ENCODE peak calls at places on chromosomes 3 and 15, in four cellular contexts. A is neural progenitor cell, M is SK-N-SH, J is MM.1S. Y is an unnamed sample.

GRCh38 chr3:123870033-123870432 is 14.1 kb downstream of the MYLK start:
- DNase-seq in A (no peak), M (no peak), J (peak), Y (peak)

GRCh38 chr3:53242155-53242554 is 13.7 kb downstream of the TKT start:
- DNase-seq in A (no peak), M (no peak), J (no peak), Y (no peak)

GRCh38 chr15:32096211-32096610 is 65.9 kb downstream of the CHRNA7 start:
- DNase-seq in A (no peak), M (no peak), J (no peak), Y (no peak)

GRCh38 chr3:178505832-178506231 is 30.4 kb upstream of the KCNMB2 start:
- DNase-seq in A (no peak), M (peak), J (no peak), Y (no peak)

GRCh38 chr15:80604583-80605506 is 90.3 kb upstream of the ABHD17C start:
- DNase-seq in A (no peak), M (no peak), J (no peak), Y (no peak)

GRCh38 chr15:36109943-36110658 is 469.3 kb upstream of the CDIN1 start:
- DNase-seq in A (no peak), M (no peak), J (no peak), Y (peak)

GRCh38 chr3:173993299-173993698 is 595.8 kb downstream of the NLGN1 start:
- DNase-seq in A (no peak), M (peak), J (no peak), Y (peak)

GRCh38 chr3:13538520-13539284 is 10.2 kb upstream of the FBLN2 start:
- DNase-seq in A (no peak), M (no peak), J (no peak), Y (peak)

GRCh38 chr3:33858131-33858530 is 59.7 kb downstream of the PDCD6IP start:
- DNase-seq in A (no peak), M (no peak), J (no peak), Y (peak)

GRCh38 chr15:61186905-61187865 is 41.9 kb downstream of the RORA start:
- DNase-seq in A (no peak), M (peak), J (no peak), Y (no peak)

GRCh38 chr3:52086939-52087675 is 30.7 kb upstream of the DUSP7 start:
- DNase-seq in A (no peak), M (no peak), J (no peak), Y (no peak)

GRCh38 chr15:78837543-78837942 is 26.3 kb upstream of the ADAMTS7 start:
- DNase-seq in A (peak), M (no peak), J (no peak), Y (no peak)

GRCh38 chr15:60557157-60557556 is 78.2 kb upstream of the ICE2 start:
- DNase-seq in A (no peak), M (no peak), J (no peak), Y (no peak)

GRCh38 chr15:69244798-69245197 is 53.9 kb upstream of the PAQR5 start:
- DNase-seq in A (no peak), M (no peak), J (no peak), Y (peak)

GRCh38 chr3:3191675-3192480 is 12.4 kb upstream of the CRBN start:
- DNase-seq in A (no peak), M (no peak), J (no peak), Y (no peak)

GRCh38 chr15:85443593-85444328 is 63.4 kb downstream of the AKAP13 start:
- DNase-seq in A (peak), M (no peak), J (peak), Y (peak)

GRCh38 chr15:29978411-29979382 is 104.1 kb upstream of the GOLGA8J start:
- DNase-seq in A (no peak), M (no peak), J (no peak), Y (no peak)

GRCh38 chr3:123759311-123759710 is 124.8 kb downstream of the MYLK start:
- DNase-seq in A (no peak), M (no peak), J (no peak), Y (no peak)

DNA sequence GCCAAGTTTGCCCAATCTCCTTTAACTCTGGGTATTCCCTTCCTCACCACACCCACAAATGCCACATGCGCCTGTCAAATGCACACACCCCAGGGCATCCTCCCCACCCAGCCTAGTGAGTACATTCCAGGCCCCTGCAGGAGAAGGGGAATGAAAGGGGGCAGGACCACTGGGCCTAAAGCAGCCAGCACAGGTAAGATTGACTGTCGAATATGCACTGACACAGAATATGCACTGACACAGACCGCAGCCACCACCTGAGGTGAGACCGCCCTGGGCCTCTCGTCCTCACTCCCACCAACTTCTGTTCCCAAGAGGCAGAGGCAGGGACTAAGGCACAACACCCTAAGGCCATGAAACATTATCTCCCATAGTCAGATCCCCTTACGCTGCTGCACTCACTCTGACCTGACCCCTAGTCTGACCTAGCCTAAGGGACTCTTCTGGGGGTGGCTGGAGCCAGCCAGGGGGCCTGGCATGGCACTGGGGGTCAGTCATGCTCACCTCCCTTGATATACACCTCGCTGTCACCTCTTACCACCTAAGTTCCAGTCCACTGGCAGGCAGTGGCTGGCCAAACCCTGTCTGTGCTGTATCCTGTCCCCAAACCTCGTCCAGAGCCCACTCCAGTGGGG is 10.8 kb downstream of the AP3B2 start:
- DNase-seq in A (no peak), M (no peak), J (no peak), Y (no peak)
- H3K9ac ChIP-seq in A (no peak), M (no peak), J (no peak), Y (no peak)

GRCh38 chr3:36957862-36958686 is 13.2 kb upstream of the TRANK1 start:
- DNase-seq in A (no peak), M (no peak), J (no peak), Y (peak)

GRCh38 chr3:36957072-36957471 is 12.2 kb upstream of the TRANK1 start:
- DNase-seq in A (peak), M (no peak), J (no peak), Y (no peak)

GRCh38 chr3:36959821-36960220 is 15.0 kb upstream of the TRANK1 start:
- DNase-seq in A (no peak), M (no peak), J (no peak), Y (peak)

GRCh38 chr3:36964827-36965226 is 20.0 kb upstream of the TRANK1 start:
- DNase-seq in A (no peak), M (no peak), J (no peak), Y (no peak)

GRCh38 chr3:36960502-36960901 is 15.6 kb upstream of the TRANK1 start:
- DNase-seq in A (no peak), M (no peak), J (no peak), Y (no peak)
- TF ChIP-seq CTCF in A (no peak), M (no peak), J (no peak), Y (no peak)

DNA sequence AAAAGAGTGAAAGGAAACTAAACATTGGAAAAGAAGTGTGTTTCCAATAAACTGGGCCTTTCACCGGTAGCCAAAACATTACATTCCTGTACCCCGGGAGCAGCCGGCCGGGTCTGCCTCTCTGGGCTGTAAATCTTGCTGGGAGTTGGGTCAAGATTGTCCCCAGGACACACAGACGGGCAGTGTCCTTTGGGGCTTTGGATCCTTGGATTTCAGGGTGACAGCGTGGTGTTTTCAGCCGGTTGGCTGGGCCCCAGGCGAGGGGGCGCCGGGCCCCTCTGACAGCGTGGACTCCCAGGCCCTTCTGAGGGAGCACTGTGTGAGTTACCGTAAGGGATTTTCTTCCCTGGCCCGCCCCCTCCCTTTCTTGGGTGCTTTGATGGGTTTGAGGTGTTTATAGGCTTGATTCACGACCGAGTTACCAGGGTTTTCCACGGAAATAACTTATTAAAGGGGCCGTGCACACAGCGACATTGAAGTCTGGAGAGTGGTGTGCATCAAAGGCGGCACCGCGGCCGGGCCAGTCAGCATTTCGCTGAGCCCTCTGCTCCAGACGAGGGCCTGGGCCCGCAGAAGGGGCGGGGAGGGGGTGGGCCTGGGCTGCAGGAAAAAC is 27.4 kb downstream of the SMAD6 start:
- DNase-seq in A (no peak), M (no peak), J (no peak), Y (no peak)
- TF ChIP-seq EZH2phosphoT487 in A (no peak), M (no peak), J (no peak), Y (no peak)

GRCh38 chr3:126549861-126550487 is 8.8 kb downstream of the C3orf22 start:
- DNase-seq in A (no peak), M (peak), J (no peak), Y (no peak)
- H3K9ac ChIP-seq in A (no peak), M (no peak), J (no peak), Y (no peak)

DNA sequence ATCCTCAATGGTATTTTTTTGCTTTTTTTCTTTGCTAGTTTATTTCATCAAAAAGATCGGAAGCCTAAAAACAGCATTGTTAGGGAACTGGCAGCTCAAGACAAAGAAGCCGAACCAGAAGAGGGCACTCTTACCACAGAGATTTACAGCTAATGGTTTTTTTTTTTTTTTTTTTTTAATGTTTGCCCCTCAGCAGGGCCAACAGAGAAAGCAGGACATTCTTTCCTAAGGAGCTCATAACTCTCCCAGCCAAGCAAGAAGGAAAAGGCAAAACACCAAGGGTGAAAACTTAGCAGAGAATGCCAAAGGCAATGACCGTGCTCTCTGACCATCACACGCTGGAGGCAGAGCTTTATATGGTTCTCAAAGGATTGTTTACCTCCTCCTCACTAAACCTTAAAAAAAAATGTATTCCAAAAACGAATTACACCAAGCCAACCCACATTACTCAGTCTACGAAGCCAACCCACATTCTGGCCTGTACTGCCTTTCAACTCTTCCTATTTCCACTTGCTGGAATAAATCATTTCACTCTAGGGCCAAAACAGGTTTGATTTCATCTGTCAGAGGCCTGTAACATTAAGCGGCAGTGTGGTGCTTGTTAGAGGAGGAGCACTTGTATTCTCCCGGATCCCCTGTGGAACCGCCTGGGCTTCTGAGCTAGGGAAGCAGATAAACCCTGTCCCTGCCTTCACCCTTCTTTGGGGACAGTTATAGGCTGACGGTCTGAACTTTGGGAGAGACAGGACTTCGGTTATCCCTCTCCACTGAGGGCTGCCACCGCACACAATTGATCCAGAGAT is 35.6 kb upstream of the GYG1 start:
- DNase-seq in A (peak), M (peak), J (peak), Y (peak)
- TF ChIP-seq CTCF in A (peak), M (peak), J (peak), Y (peak)

GRCh38 chr3:48397767-48398681 is 26.0 kb downstream of the FBXW12 start:
- DNase-seq in A (no peak), M (peak), J (no peak), Y (no peak)

GRCh38 chr3:48395714-48396113 is 23.7 kb downstream of the FBXW12 start:
- DNase-seq in A (no peak), M (no peak), J (no peak), Y (no peak)

GRCh38 chr3:48399387-48400172 is 27.6 kb downstream of the FBXW12 start:
- DNase-seq in A (no peak), M (peak), J (no peak), Y (peak)

GRCh38 chr3:48398701-48399386 is 26.8 kb downstream of the FBXW12 start:
- DNase-seq in A (no peak), M (peak), J (no peak), Y (no peak)

GRCh38 chr3:48394391-48394790 is 22.4 kb downstream of the FBXW12 start:
- DNase-seq in A (no peak), M (no peak), J (no peak), Y (no peak)
- TF ChIP-seq EZH2phosphoT487 in A (no peak), M (no peak), J (no peak), Y (no peak)

GRCh38 chr3:127735767-127736693 is 63.3 kb downstream of the ABTB1 start:
- DNase-seq in A (no peak), M (no peak), J (peak), Y (peak)
- H3K9ac ChIP-seq in A (no peak), M (peak), J (peak), Y (peak)

GRCh38 chr15:75325922-75326321 is 9.9 kb upstream of the COMMD4 start:
- DNase-seq in A (no peak), M (no peak), J (no peak), Y (no peak)

GRCh38 chr15:75328493-75329314 is 7.2 kb upstream of the COMMD4 start:
- DNase-seq in A (no peak), M (no peak), J (no peak), Y (no peak)

GRCh38 chr15:75329571-75329970 is 6.3 kb upstream of the COMMD4 start:
- DNase-seq in A (no peak), M (no peak), J (no peak), Y (no peak)

GRCh38 chr15:75327491-75327890 is 8.4 kb upstream of the COMMD4 start:
- DNase-seq in A (no peak), M (no peak), J (no peak), Y (no peak)

GRCh38 chr15:75327005-75327404 is 8.9 kb upstream of the COMMD4 start:
- DNase-seq in A (no peak), M (no peak), J (no peak), Y (no peak)
- TF ChIP-seq CTCF in A (no peak), M (no peak), J (no peak), Y (peak)

Y was measured in PC-3.